ENCODE peak calls at places on chromosomes 2 and 18, in seven cellular contexts. One of them, this sample, is unnamed.

GRCh38 chr2:52072949-52073348 is 1041.0 kb upstream of the NRXN1 start:
- DNase-seq in SK-N-SH: no peak
- DNase-seq in K562: no peak
- DNase-seq in A549: no peak
- DNase-seq in colonic mucosa: no peak
- DNase-seq in naive thymus-derived CD4-positive, alpha-beta T cell: no peak
- DNase-seq in ovary: no peak
- DNase-seq in this sample: no peak

GRCh38 chr2:39871291-39871761 is 92.3 kb upstream of the THUMPD2 start:
- DNase-seq in ovary: no peak
- DNase-seq in SK-N-SH: peak
- DNase-seq in A549: no peak
- DNase-seq in K562: no peak
- DNase-seq in colonic mucosa: no peak
- DNase-seq in naive thymus-derived CD4-positive, alpha-beta T cell: no peak
- DNase-seq in this sample: no peak

GRCh38 chr2:50746526-50746925 is 285.4 kb downstream of the NRXN1 start:
- DNase-seq in colonic mucosa: no peak
- DNase-seq in ovary: no peak
- DNase-seq in K562: peak
- DNase-seq in SK-N-SH: peak
- DNase-seq in A549: no peak
- DNase-seq in naive thymus-derived CD4-positive, alpha-beta T cell: no peak
- DNase-seq in this sample: no peak

GRCh38 chr2:28359222-28360065 is 33.2 kb upstream of the FOSL2 start:
- DNase-seq in A549: no peak
- DNase-seq in K562: peak
- DNase-seq in colonic mucosa: peak
- DNase-seq in naive thymus-derived CD4-positive, alpha-beta T cell: peak
- DNase-seq in SK-N-SH: no peak
- DNase-seq in ovary: no peak
- DNase-seq in this sample: no peak

GRCh38 chr2:1581965-1582625 is 162.2 kb downstream of the PXDN start:
- DNase-seq in K562: no peak
- DNase-seq in naive thymus-derived CD4-positive, alpha-beta T cell: no peak
- DNase-seq in ovary: no peak
- DNase-seq in SK-N-SH: no peak
- DNase-seq in colonic mucosa: no peak
- DNase-seq in A549: no peak
- DNase-seq in this sample: no peak

GRCh38 chr2:142190805-142191204 is 60.0 kb upstream of the LRP1B start:
- DNase-seq in ovary: no peak
- DNase-seq in A549: no peak
- DNase-seq in SK-N-SH: no peak
- DNase-seq in K562: no peak
- DNase-seq in colonic mucosa: no peak
- DNase-seq in naive thymus-derived CD4-positive, alpha-beta T cell: no peak
- DNase-seq in this sample: no peak

GRCh38 chr2:165408191-165408590 is 61.3 kb upstream of the CSRNP3 start:
- DNase-seq in K562: no peak
- DNase-seq in naive thymus-derived CD4-positive, alpha-beta T cell: no peak
- DNase-seq in colonic mucosa: peak
- DNase-seq in A549: no peak
- DNase-seq in ovary: no peak
- DNase-seq in SK-N-SH: no peak
- DNase-seq in this sample: no peak

GRCh38 chr2:119820275-119820674 is 60.6 kb downstream of the PTPN4 start:
- DNase-seq in colonic mucosa: no peak
- DNase-seq in K562: no peak
- DNase-seq in A549: no peak
- DNase-seq in ovary: no peak
- DNase-seq in SK-N-SH: peak
- DNase-seq in naive thymus-derived CD4-positive, alpha-beta T cell: no peak
- DNase-seq in this sample: peak

GRCh38 chr2:239444626-239445625 is 44.1 kb upstream of the HDAC4 start:
- DNase-seq in naive thymus-derived CD4-positive, alpha-beta T cell: no peak
- DNase-seq in colonic mucosa: no peak
- DNase-seq in ovary: no peak
- DNase-seq in SK-N-SH: no peak
- DNase-seq in K562: no peak
- DNase-seq in A549: no peak
- DNase-seq in this sample: no peak

GRCh38 chr2:10380048-10380926 is 67.8 kb downstream of the ODC1 start:
- DNase-seq in colonic mucosa: no peak
- DNase-seq in ovary: no peak
- DNase-seq in SK-N-SH: no peak
- DNase-seq in K562: no peak
- DNase-seq in A549: no peak
- DNase-seq in naive thymus-derived CD4-positive, alpha-beta T cell: no peak
- DNase-seq in this sample: no peak

GRCh38 chr18:62325806-62326645 is 916 bp downstream of the TNFRSF11A start:
- DNase-seq in SK-N-SH: peak
- DNase-seq in colonic mucosa: no peak
- DNase-seq in A549: peak
- DNase-seq in K562: no peak
- DNase-seq in ovary: no peak
- DNase-seq in naive thymus-derived CD4-positive, alpha-beta T cell: no peak
- DNase-seq in this sample: no peak

GRCh38 chr18:34957119-34957863 is 83.9 kb upstream of the MAPRE2 start:
- DNase-seq in A549: no peak
- DNase-seq in SK-N-SH: no peak
- DNase-seq in ovary: no peak
- DNase-seq in K562: no peak
- DNase-seq in colonic mucosa: no peak
- DNase-seq in naive thymus-derived CD4-positive, alpha-beta T cell: no peak
- DNase-seq in this sample: no peak

GRCh38 chr2:203586151-203586550 is 51.0 kb upstream of the RAPH1 start:
- DNase-seq in ovary: no peak
- DNase-seq in A549: no peak
- DNase-seq in SK-N-SH: no peak
- DNase-seq in colonic mucosa: no peak
- DNase-seq in K562: no peak
- DNase-seq in naive thymus-derived CD4-positive, alpha-beta T cell: no peak
- DNase-seq in this sample: no peak

GRCh38 chr2:46026431-46026830 is 270.8 kb upstream of the EPAS1 start:
- DNase-seq in SK-N-SH: no peak
- DNase-seq in A549: no peak
- DNase-seq in K562: no peak
- DNase-seq in naive thymus-derived CD4-positive, alpha-beta T cell: no peak
- DNase-seq in ovary: no peak
- DNase-seq in colonic mucosa: no peak
- DNase-seq in this sample: no peak

GRCh38 chr18:66377291-66377690 is 226.6 kb downstream of the CDH19 start:
- DNase-seq in ovary: no peak
- DNase-seq in A549: no peak
- DNase-seq in K562: no peak
- DNase-seq in naive thymus-derived CD4-positive, alpha-beta T cell: no peak
- DNase-seq in SK-N-SH: no peak
- DNase-seq in colonic mucosa: no peak
- DNase-seq in this sample: no peak

GRCh38 chr2:190637903-190638618 is 10.8 kb upstream of the NAB1 start:
- DNase-seq in SK-N-SH: no peak
- DNase-seq in naive thymus-derived CD4-positive, alpha-beta T cell: no peak
- DNase-seq in ovary: no peak
- DNase-seq in colonic mucosa: no peak
- DNase-seq in A549: no peak
- DNase-seq in K562: no peak
- DNase-seq in this sample: no peak

GRCh38 chr2:80238692-80239469 is 65.7 kb downstream of the LRRTM1 start:
- DNase-seq in SK-N-SH: peak
- DNase-seq in naive thymus-derived CD4-positive, alpha-beta T cell: no peak
- DNase-seq in A549: peak
- DNase-seq in ovary: no peak
- DNase-seq in K562: peak
- DNase-seq in colonic mucosa: peak
- DNase-seq in this sample: no peak

DNA sequence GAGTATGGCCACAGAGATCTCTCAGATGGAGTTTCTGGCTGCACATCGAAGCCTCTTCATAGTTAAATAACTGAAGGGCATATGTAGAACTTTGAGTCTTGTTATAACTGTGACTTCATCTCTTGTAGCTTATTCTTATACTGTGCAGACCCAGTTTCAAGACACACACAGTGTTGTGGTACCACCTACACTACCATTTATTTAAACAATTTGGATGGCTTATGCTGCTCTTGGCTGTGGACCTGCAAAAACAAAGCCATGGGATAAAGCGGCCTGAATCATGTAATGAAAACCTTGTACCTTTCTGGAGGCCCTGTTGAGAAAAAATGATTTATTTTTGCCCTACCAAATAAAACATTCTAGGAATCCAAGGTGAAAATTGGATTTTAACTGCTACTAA is 262.8 kb upstream of the RASGRP3 start:
- DNase-seq in SK-N-SH: no peak
- DNase-seq in A549: no peak
- DNase-seq in colonic mucosa: no peak
- DNase-seq in naive thymus-derived CD4-positive, alpha-beta T cell: no peak
- DNase-seq in K562: no peak
- DNase-seq in ovary: no peak
- DNase-seq in this sample: no peak
- H3K27ac ChIP-seq in SK-N-SH: no peak
- H3K27ac ChIP-seq in A549: peak
- H3K27ac ChIP-seq in colonic mucosa: no peak
- H3K27ac ChIP-seq in naive thymus-derived CD4-positive, alpha-beta T cell: no peak
- H3K27ac ChIP-seq in K562: no peak
- H3K27ac ChIP-seq in ovary: no peak
- H3K27ac ChIP-seq in this sample: no peak

GRCh38 chr2:217978536-217979150 is 24.2 kb downstream of the TNS1 start:
- DNase-seq in ovary: peak
- DNase-seq in A549: no peak
- DNase-seq in K562: no peak
- DNase-seq in colonic mucosa: no peak
- DNase-seq in naive thymus-derived CD4-positive, alpha-beta T cell: no peak
- DNase-seq in SK-N-SH: no peak
- DNase-seq in this sample: no peak

GRCh38 chr2:217977840-217978535 is 24.8 kb downstream of the TNS1 start:
- DNase-seq in SK-N-SH: no peak
- DNase-seq in colonic mucosa: no peak
- DNase-seq in A549: no peak
- DNase-seq in K562: no peak
- DNase-seq in naive thymus-derived CD4-positive, alpha-beta T cell: no peak
- DNase-seq in ovary: no peak
- DNase-seq in this sample: no peak

GRCh38 chr2:217980591-217980990 is 22.2 kb downstream of the TNS1 start:
- DNase-seq in A549: no peak
- DNase-seq in ovary: no peak
- DNase-seq in colonic mucosa: no peak
- DNase-seq in K562: no peak
- DNase-seq in naive thymus-derived CD4-positive, alpha-beta T cell: no peak
- DNase-seq in SK-N-SH: no peak
- DNase-seq in this sample: no peak

GRCh38 chr2:217980036-217980435 is 22.8 kb downstream of the TNS1 start:
- DNase-seq in ovary: peak
- DNase-seq in SK-N-SH: no peak
- DNase-seq in colonic mucosa: no peak
- DNase-seq in A549: no peak
- DNase-seq in naive thymus-derived CD4-positive, alpha-beta T cell: no peak
- DNase-seq in K562: no peak
- DNase-seq in this sample: no peak

DNA sequence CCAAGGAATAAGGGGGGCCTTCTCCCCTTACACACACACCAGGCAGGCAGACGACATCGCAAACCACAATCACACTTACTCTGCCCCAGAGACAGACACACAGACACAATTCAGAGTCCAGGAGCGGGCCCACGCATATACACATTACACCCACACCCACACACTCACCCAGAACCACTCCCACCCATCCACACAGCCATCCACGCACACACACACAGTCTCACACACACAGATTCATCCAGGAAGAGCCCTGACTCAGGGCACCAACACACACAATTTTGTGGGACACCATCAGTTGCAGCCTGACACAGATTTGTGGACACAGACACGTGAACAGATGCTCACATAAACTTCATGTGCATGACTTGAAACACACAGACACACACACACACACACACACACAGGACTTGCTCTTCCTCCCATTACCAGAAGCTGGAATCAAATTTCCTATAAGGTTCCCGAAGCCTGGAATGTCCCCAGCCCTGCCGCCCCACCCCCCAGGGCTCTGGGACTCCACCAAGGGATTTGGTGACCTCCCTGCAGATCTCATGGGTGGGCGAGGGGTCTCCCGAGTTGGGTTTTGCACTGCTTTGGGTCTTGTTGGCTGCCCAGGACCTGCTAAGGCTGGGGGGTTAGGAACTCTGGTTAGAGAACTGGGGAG is 23.5 kb downstream of the TNS1 start:
- DNase-seq in SK-N-SH: no peak
- DNase-seq in colonic mucosa: no peak
- DNase-seq in A549: no peak
- DNase-seq in K562: no peak
- DNase-seq in naive thymus-derived CD4-positive, alpha-beta T cell: no peak
- DNase-seq in ovary: peak
- DNase-seq in this sample: no peak
- H3K27ac ChIP-seq in SK-N-SH: no peak
- H3K27ac ChIP-seq in colonic mucosa: peak
- H3K27ac ChIP-seq in A549: no peak
- H3K27ac ChIP-seq in K562: no peak
- H3K27ac ChIP-seq in naive thymus-derived CD4-positive, alpha-beta T cell: no peak
- H3K27ac ChIP-seq in ovary: peak
- H3K27ac ChIP-seq in this sample: no peak

GRCh38 chr2:133498166-133498565 is 70.1 kb downstream of the NCKAP5 start:
- DNase-seq in K562: no peak
- DNase-seq in colonic mucosa: peak
- DNase-seq in ovary: no peak
- DNase-seq in SK-N-SH: no peak
- DNase-seq in naive thymus-derived CD4-positive, alpha-beta T cell: no peak
- DNase-seq in A549: no peak
- DNase-seq in this sample: peak
- H3K27ac ChIP-seq in K562: no peak
- H3K27ac ChIP-seq in colonic mucosa: no peak
- H3K27ac ChIP-seq in ovary: no peak
- H3K27ac ChIP-seq in SK-N-SH: no peak
- H3K27ac ChIP-seq in naive thymus-derived CD4-positive, alpha-beta T cell: no peak
- H3K27ac ChIP-seq in A549: no peak
- H3K27ac ChIP-seq in this sample: peak

GRCh38 chr2:77519164-77519887 is 2.9 kb downstream of the LRRTM4 start:
- DNase-seq in SK-N-SH: no peak
- DNase-seq in colonic mucosa: no peak
- DNase-seq in ovary: no peak
- DNase-seq in naive thymus-derived CD4-positive, alpha-beta T cell: no peak
- DNase-seq in K562: no peak
- DNase-seq in A549: no peak
- DNase-seq in this sample: no peak

GRCh38 chr2:77519888-77520506 is 2.2 kb downstream of the LRRTM4 start:
- DNase-seq in ovary: no peak
- DNase-seq in naive thymus-derived CD4-positive, alpha-beta T cell: no peak
- DNase-seq in K562: no peak
- DNase-seq in A549: no peak
- DNase-seq in SK-N-SH: no peak
- DNase-seq in colonic mucosa: no peak
- DNase-seq in this sample: no peak

GRCh38 chr2:77521931-77522470 is at the start of gene LRRTM4:
- DNase-seq in K562: no peak
- DNase-seq in naive thymus-derived CD4-positive, alpha-beta T cell: no peak
- DNase-seq in SK-N-SH: peak
- DNase-seq in colonic mucosa: no peak
- DNase-seq in A549: no peak
- DNase-seq in ovary: no peak
- DNase-seq in this sample: peak

GRCh38 chr2:77521482-77521881 is 694 bp downstream of the LRRTM4 start:
- DNase-seq in SK-N-SH: no peak
- DNase-seq in K562: no peak
- DNase-seq in ovary: no peak
- DNase-seq in colonic mucosa: no peak
- DNase-seq in naive thymus-derived CD4-positive, alpha-beta T cell: no peak
- DNase-seq in A549: no peak
- DNase-seq in this sample: no peak

GRCh38 chr2:77520981-77521380 is 1.2 kb downstream of the LRRTM4 start:
- DNase-seq in K562: no peak
- DNase-seq in ovary: no peak
- DNase-seq in colonic mucosa: no peak
- DNase-seq in naive thymus-derived CD4-positive, alpha-beta T cell: no peak
- DNase-seq in A549: no peak
- DNase-seq in SK-N-SH: peak
- DNase-seq in this sample: no peak
- H3K27ac ChIP-seq in K562: no peak
- H3K27ac ChIP-seq in ovary: no peak
- H3K27ac ChIP-seq in colonic mucosa: no peak
- H3K27ac ChIP-seq in naive thymus-derived CD4-positive, alpha-beta T cell: no peak
- H3K27ac ChIP-seq in A549: no peak
- H3K27ac ChIP-seq in SK-N-SH: peak
- H3K27ac ChIP-seq in this sample: no peak

This sample was measured in SK-N-MC.